ENCODE peak calls at places on chromosomes 13 and 19, in seven cellular contexts. One of them, this sample, is unnamed. For H3K9me3, the result is how much of the 10 kb centered on the place peaks cover.

GRCh38 chr13:109844396-109844795 is 58.0 kb upstream of the IRS2 start:
- DNase-seq in stomach: peak
- DNase-seq in prostate gland: peak
- DNase-seq in SK-N-SH: no peak
- DNase-seq in HCT116: no peak
- DNase-seq in H1: no peak
- DNase-seq in breast epithelium: no peak
- DNase-seq in this sample: no peak

GRCh38 chr19:2288010-2288742 is 6.2 kb upstream of the PEAK3 start:
- DNase-seq in prostate gland: no peak
- DNase-seq in H1: no peak
- DNase-seq in stomach: no peak
- DNase-seq in SK-N-SH: no peak
- DNase-seq in breast epithelium: no peak
- DNase-seq in HCT116: no peak
- DNase-seq in this sample: no peak

GRCh38 chr13:73341748-73342147 is 282.9 kb downstream of the KLF5 start:
- DNase-seq in prostate gland: no peak
- DNase-seq in HCT116: no peak
- DNase-seq in SK-N-SH: no peak
- DNase-seq in H1: no peak
- DNase-seq in breast epithelium: no peak
- DNase-seq in stomach: no peak
- DNase-seq in this sample: no peak

GRCh38 chr19:29715695-29716581 is 877 bp upstream of the C19orf12 start:
- DNase-seq in stomach: no peak
- DNase-seq in HCT116: no peak
- DNase-seq in SK-N-SH: no peak
- DNase-seq in prostate gland: no peak
- DNase-seq in H1: no peak
- DNase-seq in breast epithelium: no peak
- DNase-seq in this sample: no peak

GRCh38 chr19:39420769-39421168 is 8.3 kb downstream of the PLEKHG2 start:
- DNase-seq in HCT116: no peak
- DNase-seq in breast epithelium: no peak
- DNase-seq in H1: no peak
- DNase-seq in SK-N-SH: no peak
- DNase-seq in prostate gland: no peak
- DNase-seq in stomach: no peak
- DNase-seq in this sample: no peak

GRCh38 chr19:17526922-17527321 is 15.5 kb downstream of the PGLS start:
- DNase-seq in HCT116: no peak
- DNase-seq in breast epithelium: no peak
- DNase-seq in SK-N-SH: no peak
- DNase-seq in prostate gland: no peak
- DNase-seq in H1: no peak
- DNase-seq in stomach: no peak
- DNase-seq in this sample: no peak

GRCh38 chr13:46478641-46479040 is 74.3 kb upstream of the LRCH1 start:
- DNase-seq in SK-N-SH: no peak
- DNase-seq in stomach: no peak
- DNase-seq in breast epithelium: no peak
- DNase-seq in prostate gland: no peak
- DNase-seq in HCT116: no peak
- DNase-seq in H1: no peak
- DNase-seq in this sample: no peak

GRCh38 chr13:41019578-41020347 is 647 bp upstream of the ELF1 start:
- DNase-seq in breast epithelium: no peak
- DNase-seq in stomach: no peak
- DNase-seq in SK-N-SH: peak
- DNase-seq in H1: no peak
- DNase-seq in prostate gland: no peak
- DNase-seq in HCT116: no peak
- DNase-seq in this sample: no peak

GRCh38 chr19:1430201-1430621 is 8.0 kb upstream of the RPS15 start:
- DNase-seq in SK-N-SH: no peak
- DNase-seq in stomach: no peak
- DNase-seq in prostate gland: no peak
- DNase-seq in breast epithelium: no peak
- DNase-seq in HCT116: no peak
- DNase-seq in H1: no peak
- DNase-seq in this sample: no peak

GRCh38 chr19:16814526-16815100 is 14.6 kb upstream of the SIN3B start:
- DNase-seq in prostate gland: no peak
- DNase-seq in SK-N-SH: no peak
- DNase-seq in breast epithelium: no peak
- DNase-seq in HCT116: no peak
- DNase-seq in H1: no peak
- DNase-seq in stomach: no peak
- DNase-seq in this sample: no peak

GRCh38 chr13:99545979-99546378 is 44.7 kb downstream of the TM9SF2 start:
- DNase-seq in HCT116: no peak
- DNase-seq in prostate gland: no peak
- DNase-seq in SK-N-SH: no peak
- DNase-seq in stomach: no peak
- DNase-seq in H1: no peak
- DNase-seq in breast epithelium: no peak
- DNase-seq in this sample: no peak

GRCh38 chr19:6685482-6685881 is 15.5 kb upstream of the TNFSF14 start:
- DNase-seq in prostate gland: no peak
- DNase-seq in SK-N-SH: no peak
- DNase-seq in H1: no peak
- DNase-seq in stomach: no peak
- DNase-seq in breast epithelium: no peak
- DNase-seq in HCT116: no peak
- DNase-seq in this sample: no peak

GRCh38 chr19:52923782-52924593 is 760 bp upstream of the ZNF888 start:
- DNase-seq in SK-N-SH: no peak
- DNase-seq in stomach: peak
- DNase-seq in HCT116: no peak
- DNase-seq in prostate gland: no peak
- DNase-seq in breast epithelium: peak
- DNase-seq in H1: no peak
- DNase-seq in this sample: no peak

GRCh38 chr13:60509601-60510386 is 112.8 kb downstream of the TDRD3 start:
- DNase-seq in SK-N-SH: no peak
- DNase-seq in breast epithelium: no peak
- DNase-seq in stomach: no peak
- DNase-seq in prostate gland: no peak
- DNase-seq in H1: no peak
- DNase-seq in HCT116: no peak
- DNase-seq in this sample: no peak

GRCh38 chr13:99382428-99383133 is 75.4 kb upstream of the GPR183 start:
- DNase-seq in prostate gland: no peak
- DNase-seq in breast epithelium: no peak
- DNase-seq in H1: no peak
- DNase-seq in SK-N-SH: no peak
- DNase-seq in stomach: no peak
- DNase-seq in HCT116: no peak
- DNase-seq in this sample: no peak

GRCh38 chr19:30897553-30897952 is 451.7 kb downstream of the TSHZ3 start:
- DNase-seq in breast epithelium: no peak
- DNase-seq in H1: no peak
- DNase-seq in stomach: no peak
- DNase-seq in prostate gland: no peak
- DNase-seq in SK-N-SH: no peak
- DNase-seq in HCT116: no peak
- DNase-seq in this sample: no peak

GRCh38 chr19:1651548-1652394 is 644 bp downstream of the TCF3 start:
- DNase-seq in breast epithelium: peak
- DNase-seq in prostate gland: no peak
- DNase-seq in stomach: no peak
- DNase-seq in H1: no peak
- DNase-seq in HCT116: no peak
- DNase-seq in SK-N-SH: peak
- DNase-seq in this sample: no peak

GRCh38 chr13:34459856-34460255 is 482.2 kb upstream of the NBEA start:
- DNase-seq in SK-N-SH: no peak
- DNase-seq in prostate gland: no peak
- DNase-seq in breast epithelium: no peak
- DNase-seq in stomach: no peak
- DNase-seq in HCT116: no peak
- DNase-seq in H1: no peak
- DNase-seq in this sample: no peak
- TF ChIP-seq POLR2AphosphoS5 in SK-N-SH: no peak
- TF ChIP-seq POLR2AphosphoS5 in prostate gland: no peak
- TF ChIP-seq POLR2AphosphoS5 in breast epithelium: no peak
- TF ChIP-seq POLR2AphosphoS5 in stomach: no peak
- TF ChIP-seq POLR2AphosphoS5 in HCT116: no peak
- TF ChIP-seq POLR2AphosphoS5 in H1: no peak
- TF ChIP-seq POLR2AphosphoS5 in this sample: no peak

DNA sequence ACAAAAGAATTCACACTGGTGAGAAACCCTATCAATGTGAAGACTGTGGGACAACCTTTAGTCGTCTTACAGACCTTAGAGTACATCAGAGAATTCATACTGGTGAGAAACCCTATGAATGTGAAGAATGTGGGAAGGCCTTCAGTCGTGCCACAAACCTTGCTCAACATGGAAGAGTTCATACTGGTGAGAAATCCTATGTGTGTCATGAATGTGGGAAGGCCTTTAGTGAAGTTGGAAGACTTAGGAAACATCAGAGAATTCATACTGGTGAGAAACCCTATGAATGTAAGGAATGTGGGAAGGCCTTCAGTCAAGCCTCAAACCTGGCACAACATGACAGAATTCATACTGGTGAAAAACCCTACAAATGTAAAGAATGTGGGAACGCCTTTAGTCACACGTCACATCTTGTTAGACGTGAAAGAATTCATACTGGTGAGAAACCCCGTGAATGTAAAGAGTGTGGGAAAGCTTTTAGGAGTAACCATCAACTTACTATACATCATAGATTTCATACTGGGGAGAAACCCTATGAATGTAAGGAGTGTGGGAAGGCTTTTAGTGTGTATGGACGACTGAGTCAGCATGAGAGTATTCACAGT is 24.0 kb upstream of the ZNF573 start:
- DNase-seq in breast epithelium: no peak
- DNase-seq in HCT116: no peak
- DNase-seq in stomach: no peak
- DNase-seq in SK-N-SH: no peak
- DNase-seq in prostate gland: no peak
- DNase-seq in H1: no peak
- DNase-seq in this sample: no peak
- H3K9me3 ChIP-seq in breast epithelium: half or more
- H3K9me3 ChIP-seq in HCT116: under half
- H3K9me3 ChIP-seq in stomach: half or more
- H3K9me3 ChIP-seq in SK-N-SH: under half
- H3K9me3 ChIP-seq in prostate gland: under half
- H3K9me3 ChIP-seq in H1: half or more
- H3K9me3 ChIP-seq in this sample: under half

GRCh38 chr19:48638831-48639381 is 1.7 kb upstream of the DBP start:
- DNase-seq in prostate gland: no peak
- DNase-seq in SK-N-SH: peak
- DNase-seq in stomach: no peak
- DNase-seq in breast epithelium: peak
- DNase-seq in HCT116: no peak
- DNase-seq in H1: no peak
- DNase-seq in this sample: no peak
- TF ChIP-seq POLR2AphosphoS5 in prostate gland: no peak
- TF ChIP-seq POLR2AphosphoS5 in SK-N-SH: no peak
- TF ChIP-seq POLR2AphosphoS5 in stomach: no peak
- TF ChIP-seq POLR2AphosphoS5 in breast epithelium: no peak
- TF ChIP-seq POLR2AphosphoS5 in HCT116: no peak
- TF ChIP-seq POLR2AphosphoS5 in H1: no peak
- TF ChIP-seq POLR2AphosphoS5 in this sample: no peak

GRCh38 chr19:12346896-12347295 is 13.5 kb upstream of the ZNF563 start:
- DNase-seq in HCT116: no peak
- DNase-seq in H1: no peak
- DNase-seq in breast epithelium: no peak
- DNase-seq in stomach: no peak
- DNase-seq in SK-N-SH: no peak
- DNase-seq in prostate gland: no peak
- DNase-seq in this sample: no peak
- H3K9me3 ChIP-seq in HCT116: under half
- H3K9me3 ChIP-seq in H1: half or more
- H3K9me3 ChIP-seq in breast epithelium: half or more
- H3K9me3 ChIP-seq in stomach: under half
- H3K9me3 ChIP-seq in SK-N-SH: under half
- H3K9me3 ChIP-seq in prostate gland: under half
- H3K9me3 ChIP-seq in this sample: under half